ENCODE peak calls at places on chromosomes 7 and 10, in seven cellular contexts. B is GM23248; W is thoracic aorta; R is CD8-positive, alpha-beta memory T cell; F is PC-9; H is CD8-positive, alpha-beta T cell; V is pancreas. N is an unnamed sample.

GRCh38 chr7:45714521-45714820 is 140.3 kb downstream of the ADCY1 start:
- DNase-seq in R (no peak), F (no peak), H (no peak), B (no peak), W (no peak), V (no peak), N (no peak)

GRCh38 chr7:123637203-123637602 is 18.5 kb upstream of the LMOD2 start:
- DNase-seq in F (no peak), W (no peak), R (no peak), B (no peak), V (no peak), H (no peak), N (no peak)

GRCh38 chr10:16193241-16193640 is 243.6 kb upstream of the PTER start:
- DNase-seq in W (no peak), H (no peak), B (no peak), F (no peak), V (no peak), R (no peak), N (no peak)

GRCh38 chr10:83574770-83575169 is 564.5 kb upstream of the GHITM start:
- DNase-seq in F (no peak), H (no peak), V (no peak), B (no peak), W (no peak), R (no peak), N (no peak)

GRCh38 chr10:97456686-97457065 is 10.7 kb downstream of the ZDHHC16 start:
- DNase-seq in V (no peak), B (no peak), F (no peak), R (no peak), H (no peak), W (no peak), N (no peak)

GRCh38 chr7:92595281-92595680 is 5.1 kb upstream of the FAM133B start:
- DNase-seq in H (no peak), W (no peak), F (no peak), B (peak; percentile 95), V (no peak), R (no peak), N (no peak)

GRCh38 chr7:140625908-140626868 is 14.4 kb downstream of the DENND2A start:
- DNase-seq in B (peak; percentile 88), H (no peak), V (peak; percentile 40), R (no peak), F (peak; percentile 95), W (peak; percentile 32), N (peak; percentile 98)

GRCh38 chr10:105585753-105586152 is 944.7 kb downstream of the SORCS3 start:
- DNase-seq in H (no peak), R (no peak), W (no peak), B (no peak), V (no peak), F (no peak), N (no peak)

GRCh38 chr7:31747553-31747952 is 60.5 kb downstream of the PPP1R17 start:
- DNase-seq in F (no peak), W (no peak), H (no peak), V (no peak), B (peak; percentile 36), R (no peak), N (no peak)

GRCh38 chr10:73131295-73131694 is 21.0 kb downstream of the NUDT13 start:
- DNase-seq in F (no peak), H (no peak), W (no peak), R (no peak), B (peak; percentile 58), V (no peak), N (no peak)

GRCh38 chr7:14858410-14858809 is 44.1 kb downstream of the DGKB start:
- DNase-seq in V (no peak), R (no peak), H (no peak), W (no peak), B (no peak), F (no peak), N (no peak)

GRCh38 chr7:37312608-37313007 is 136.1 kb downstream of the ELMO1 start:
- DNase-seq in B (no peak), R (no peak), H (no peak), V (no peak), W (no peak), F (no peak), N (no peak)

GRCh38 chr7:55558962-55559920 is 13.1 kb downstream of the VOPP1 start:
- DNase-seq in F (no peak), W (no peak), H (no peak), B (no peak), V (no peak), R (no peak), N (no peak)

GRCh38 chr10:15737635-15738034 is 17.9 kb upstream of the ITGA8 start:
- DNase-seq in V (no peak), R (no peak), H (no peak), B (peak; percentile 42), W (no peak), F (no peak), N (no peak)

GRCh38 chr10:17115683-17116082 is 13.9 kb downstream of the CUBN start:
- DNase-seq in R (no peak), W (no peak), H (no peak), F (peak; percentile 16), B (peak; percentile 65), V (no peak), N (no peak)

GRCh38 chr10:45354261-45354660 is 19.8 kb upstream of the ALOX5 start:
- DNase-seq in R (no peak), H (no peak), B (peak; percentile 15), F (peak; percentile 82), V (peak; percentile 44), W (no peak), N (no peak)

GRCh38 chr7:76315372-76315771 is 12.9 kb downstream of the HSPB1 start:
- DNase-seq in V (no peak), R (no peak), W (no peak), B (no peak), H (no peak), F (no peak), N (no peak)

GRCh38 chr7:151917791-151918311 is 38.4 kb upstream of the GALNTL5 start:
- DNase-seq in B (peak; percentile 54), R (no peak), H (no peak), F (no peak), W (no peak), V (no peak), N (peak; percentile 46)

GRCh38 chr7:151919595-151919994 is 36.7 kb upstream of the GALNTL5 start:
- DNase-seq in V (no peak), H (no peak), R (no peak), F (no peak), W (no peak), B (no peak), N (no peak)

GRCh38 chr7:151921451-151921850 is 34.8 kb upstream of the GALNTL5 start:
- DNase-seq in F (no peak), V (no peak), B (no peak), R (no peak), W (no peak), H (no peak), N (no peak)

GRCh38 chr7:151920533-151920932 is 35.7 kb upstream of the GALNTL5 start:
- DNase-seq in H (no peak), V (no peak), B (no peak), W (no peak), R (no peak), F (no peak), N (no peak)

DNA sequence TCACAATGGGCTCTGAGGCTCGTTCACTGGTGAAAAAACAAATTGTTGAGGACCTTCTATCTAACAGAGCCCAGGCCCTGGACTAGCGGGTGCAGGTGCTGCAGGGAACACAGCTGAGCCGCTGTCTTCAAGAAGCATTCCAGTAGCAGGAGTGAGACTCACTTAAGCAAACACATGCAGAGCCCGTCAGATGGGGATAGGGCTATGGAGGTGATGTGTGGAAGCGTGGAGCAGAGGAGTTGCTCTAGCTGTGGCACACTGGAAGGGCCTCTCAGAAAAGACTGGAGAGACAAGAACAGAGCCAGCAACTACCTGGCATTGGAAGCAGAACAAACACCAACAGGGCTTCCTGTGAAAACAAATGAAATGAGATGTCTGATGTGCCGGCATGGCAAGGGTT is 37.8 kb upstream of the GALNTL5 start:
- DNase-seq in W (no peak), B (no peak), R (no peak), F (no peak), H (no peak), V (no peak), N (no peak)
- H3K27ac ChIP-seq in W (no peak overlapping the region), B (no peak overlapping the region), R (no peak overlapping the region), F (no peak overlapping the region), H (no peak overlapping the region), V (peak overlapping the region; percentile 82), N (no peak overlapping the region)

GRCh38 chr10:117145019-117145418 is 6.9 kb upstream of the VAX1 start:
- DNase-seq in F (no peak), B (no peak), W (no peak), V (no peak), R (no peak), H (no peak), N (no peak)
- H3K27me3 ChIP-seq in F (peaks cover 34% of the 10 kb centered on the region), B (peaks cover 59% of the 10 kb centered on the region), W (peaks cover 2% of the 10 kb centered on the region), V (peaks cover 31% of the 10 kb centered on the region), R (peaks cover 5% of the 10 kb centered on the region), H (peaks cover 10% of the 10 kb centered on the region), N (peaks cover 10% of the 10 kb centered on the region)

GRCh38 chr10:36606234-36606839 is 519.1 kb upstream of the ANKRD30A start:
- DNase-seq in H (no peak), W (no peak), R (no peak), V (no peak), F (no peak), B (peak; percentile 4), N (no peak)

GRCh38 chr10:36608251-36608650 is 517.1 kb upstream of the ANKRD30A start:
- DNase-seq in B (peak; percentile 3), R (no peak), V (no peak), F (no peak), H (no peak), W (no peak), N (no peak)

GRCh38 chr10:36603688-36604087 is 521.7 kb upstream of the ANKRD30A start:
- DNase-seq in W (no peak), R (no peak), B (no peak), H (no peak), F (no peak), V (no peak), N (no peak)

GRCh38 chr10:36612436-36612835 is 513.0 kb upstream of the ANKRD30A start:
- DNase-seq in B (no peak), F (no peak), W (no peak), H (no peak), R (no peak), V (no peak), N (no peak)

GRCh38 chr10:36608866-36609265 is 516.5 kb upstream of the ANKRD30A start:
- DNase-seq in W (no peak), H (no peak), F (no peak), B (no peak), R (no peak), V (no peak), N (no peak)
- H3K27ac ChIP-seq in W (no peak overlapping the region), H (no peak overlapping the region), F (no peak overlapping the region), B (no peak overlapping the region), R (no peak overlapping the region), V (no peak overlapping the region), N (no peak overlapping the region)

GRCh38 chr10:100866575-100867098 is 46.1 kb upstream of the SLF2 start:
- DNase-seq in H (no peak), F (no peak), B (no peak), R (no peak), V (no peak), W (no peak), N (no peak)

GRCh38 chr10:100868391-100868790 is 44.4 kb upstream of the SLF2 start:
- DNase-seq in F (no peak), W (no peak), R (no peak), B (no peak), H (no peak), V (no peak), N (no peak)

GRCh38 chr10:100867564-100867963 is 45.2 kb upstream of the SLF2 start:
- DNase-seq in H (no peak), R (no peak), W (no peak), F (no peak), B (no peak), V (no peak), N (no peak)

GRCh38 chr10:100872034-100872791 is 40.5 kb upstream of the SLF2 start:
- DNase-seq in W (no peak), F (peak; percentile 19), V (peak; percentile 41), H (peak; percentile 11), B (peak; percentile 55), R (peak; percentile 31), N (no peak)

GRCh38 chr10:100869399-100869798 is 43.4 kb upstream of the SLF2 start:
- DNase-seq in W (no peak), H (no peak), F (no peak), B (no peak), R (no peak), V (no peak), N (no peak)
- H3K27me3 ChIP-seq in W (no peaks in the 10 kb centered on the region), H (no peaks in the 10 kb centered on the region), F (peaks cover 48% of the 10 kb centered on the region), B (peaks cover 20% of the 10 kb centered on the region), R (peaks cover 5% of the 10 kb centered on the region), V (peaks cover 8% of the 10 kb centered on the region), N (peaks cover 3% of the 10 kb centered on the region)

N was measured in right atrium auricular region.